ENCODE peak calls at places on chromosomes 3 and 15, in six cellular contexts. Q is neuronal stem cell, E is H1, U is trophoblast cell, T is mesendoderm, A is IMR-90. I is an unnamed sample.

GRCh38 chr3:42979044-42979962 is at the start of gene GASK1A:
- DNase-seq in Q (peak), E (peak), U (peak), T (peak), A (no peak), I (no peak)

GRCh38 chr15:71747128-71748083 is 62.9 kb upstream of the NR2E3 start:
- DNase-seq in Q (no peak), E (no peak), U (peak), T (no peak), A (peak), I (peak)

GRCh38 chr15:82919231-82919886 is 33.2 kb downstream of the HOMER2 start:
- DNase-seq in Q (no peak), E (no peak), U (no peak), T (no peak), A (no peak), I (no peak)

GRCh38 chr3:129449279-129450115 is 9.5 kb downstream of the IFT122 start:
- DNase-seq in Q (no peak), E (no peak), U (peak), T (peak), A (no peak), I (no peak)

GRCh38 chr3:150251187-150251592 is 156.9 kb upstream of the TSC22D2 start:
- DNase-seq in Q (no peak), E (no peak), U (no peak), T (no peak), A (no peak), I (peak)

GRCh38 chr3:101195951-101196713 is 124.2 kb downstream of the IMPG2 start:
- DNase-seq in Q (peak), E (no peak), U (peak), T (peak), A (peak), I (peak)

GRCh38 chr3:181862502-181862901 is 150.8 kb downstream of the SOX2 start:
- DNase-seq in Q (no peak), E (no peak), U (no peak), T (no peak), A (no peak), I (no peak)

GRCh38 chr3:94304953-94305352 is 242.1 kb downstream of the NSUN3 start:
- DNase-seq in Q (no peak), E (no peak), U (no peak), T (no peak), A (no peak), I (no peak)

GRCh38 chr3:41162981-41163380 is 36.3 kb upstream of the CTNNB1 start:
- DNase-seq in Q (no peak), E (no peak), U (no peak), T (no peak), A (no peak), I (no peak)

GRCh38 chr3:23865595-23866396 is 51.0 kb downstream of the NKIRAS1 start:
- DNase-seq in Q (peak), E (no peak), U (no peak), T (peak), A (peak), I (peak)

GRCh38 chr3:149575213-149575961 is 82.4 kb downstream of the WWTR1 start:
- DNase-seq in Q (no peak), E (no peak), U (no peak), T (peak), A (peak), I (peak)

GRCh38 chr3:64924961-64925360 is 237.2 kb upstream of the ADAMTS9 start:
- DNase-seq in Q (no peak), E (no peak), U (peak), T (no peak), A (no peak), I (no peak)

GRCh38 chr3:42213417-42213816 is 52.6 kb downstream of the CCK start:
- DNase-seq in Q (no peak), E (no peak), U (no peak), T (no peak), A (no peak), I (no peak)

GRCh38 chr15:62506217-62506805 is 341.2 kb upstream of the C2CD4B start:
- DNase-seq in Q (no peak), E (no peak), U (peak), T (peak), A (peak), I (peak)

GRCh38 chr3:87627316-87627715 is 350.9 kb upstream of the POU1F1 start:
- DNase-seq in Q (no peak), E (no peak), U (no peak), T (no peak), A (no peak), I (no peak)

GRCh38 chr15:59501531-59502113 is 63.6 kb downstream of the FAM81A start:
- DNase-seq in Q (peak), E (peak), U (peak), T (peak), A (peak), I (peak)

GRCh38 chr15:100348578-100348977 is 6.8 kb upstream of the ADAMTS17 start:
- DNase-seq in Q (no peak), E (no peak), U (peak), T (peak), A (no peak), I (no peak)

GRCh38 chr15:35499723-35500122 is 46.2 kb downstream of the DPH6 start:
- DNase-seq in Q (no peak), E (no peak), U (no peak), T (no peak), A (no peak), I (no peak)

GRCh38 chr15:88378259-88378658 is 88.9 kb downstream of the MRPL46 start:
- DNase-seq in Q (no peak), E (no peak), U (peak), T (no peak), A (peak), I (no peak)

GRCh38 chr15:88376574-88377174 is 90.5 kb downstream of the MRPL46 start:
- DNase-seq in Q (no peak), E (no peak), U (peak), T (no peak), A (peak), I (no peak)

GRCh38 chr15:88377509-88377908 is 89.7 kb downstream of the MRPL46 start:
- DNase-seq in Q (no peak), E (no peak), U (no peak), T (no peak), A (no peak), I (no peak)

DNA sequence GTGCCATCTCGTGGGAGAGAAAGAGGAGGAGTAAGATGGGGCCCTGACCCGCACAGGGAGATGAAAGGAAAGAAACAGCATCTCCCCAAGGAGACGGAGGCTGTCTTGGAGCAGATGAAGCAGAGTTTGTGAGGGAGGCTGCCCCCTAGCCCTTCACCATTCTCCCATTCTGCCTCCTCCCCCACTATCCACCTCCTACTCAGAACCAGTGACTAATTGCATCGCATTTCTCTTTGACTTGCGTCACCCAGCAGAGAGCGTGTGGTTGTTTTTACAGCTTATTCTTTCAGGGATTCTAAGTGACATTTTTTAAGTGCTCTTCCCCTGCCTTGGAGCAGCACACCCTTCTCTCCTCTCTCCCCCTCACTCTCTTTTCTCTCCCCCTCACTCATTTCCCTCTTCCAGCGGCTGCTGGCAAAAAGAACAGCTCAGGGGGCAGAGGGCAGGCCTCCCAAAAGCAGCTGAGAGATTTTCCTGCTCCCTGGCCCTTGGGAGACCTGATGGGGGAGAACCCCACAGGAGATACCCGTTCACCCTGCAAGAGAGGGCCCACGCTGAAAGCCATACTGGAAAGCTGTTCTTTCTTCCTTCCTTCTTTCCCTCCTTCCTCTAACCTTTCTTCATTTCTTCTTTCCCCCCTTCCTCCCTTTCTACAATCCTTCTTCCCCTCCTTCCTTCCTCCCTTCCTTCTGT is 91.8 kb downstream of the MRPL46 start:
- DNase-seq in Q (peak), E (peak), U (peak), T (peak), A (peak), I (no peak)
- H3K4me3 ChIP-seq in Q (no peak), E (no peak), U (no peak), T (no peak), A (no peak), I (peak)

GRCh38 chr3:171878441-171879225 is 35.5 kb downstream of the TMEM212 start:
- DNase-seq in Q (no peak), E (no peak), U (peak), T (peak), A (peak), I (peak)

GRCh38 chr3:171874251-171874679 is 31.1 kb downstream of the TMEM212 start:
- DNase-seq in Q (no peak), E (no peak), U (peak), T (peak), A (peak), I (peak)

GRCh38 chr3:171874879-171875278 is 31.7 kb downstream of the TMEM212 start:
- DNase-seq in Q (no peak), E (no peak), U (peak), T (no peak), A (no peak), I (peak)

GRCh38 chr3:171875923-171876412 is 32.8 kb downstream of the TMEM212 start:
- DNase-seq in Q (no peak), E (no peak), U (peak), T (no peak), A (peak), I (peak)

GRCh38 chr3:171876651-171877272 is 33.6 kb downstream of the TMEM212 start:
- DNase-seq in Q (no peak), E (no peak), U (peak), T (no peak), A (peak), I (peak)
- H3K9ac ChIP-seq in Q (no peak), E (no peak), U (no peak), T (no peak), A (no peak), I (peak)

GRCh38 chr15:52309154-52309548 is 13.5 kb upstream of the MYO5C start:
- DNase-seq in Q (no peak), E (no peak), U (no peak), T (no peak), A (no peak), I (no peak)
- H4K8ac ChIP-seq in Q (no peak), E (no peak), U (no peak), T (no peak), A (no peak), I (no peak)

GRCh38 chr3:52891615-52892081 is 5.7 kb downstream of the STIMATE start:
- DNase-seq in Q (no peak), E (no peak), U (peak), T (no peak), A (peak), I (no peak)
- H3K4me3 ChIP-seq in Q (no peak), E (no peak), U (no peak), T (no peak), A (no peak), I (no peak)

GRCh38 chr15:31390029-31390428 is 63.4 kb downstream of the KLF13 start:
- DNase-seq in Q (no peak), E (no peak), U (no peak), T (no peak), A (no peak), I (no peak)

GRCh38 chr15:31390777-31391486 is 64.3 kb downstream of the KLF13 start:
- DNase-seq in Q (no peak), E (no peak), U (no peak), T (peak), A (no peak), I (no peak)

GRCh38 chr15:31391687-31392671 is 65.3 kb downstream of the KLF13 start:
- DNase-seq in Q (peak), E (peak), U (peak), T (peak), A (peak), I (peak)

GRCh38 chr15:31393441-31394091 is 66.9 kb downstream of the KLF13 start:
- DNase-seq in Q (no peak), E (no peak), U (no peak), T (no peak), A (no peak), I (no peak)

DNA sequence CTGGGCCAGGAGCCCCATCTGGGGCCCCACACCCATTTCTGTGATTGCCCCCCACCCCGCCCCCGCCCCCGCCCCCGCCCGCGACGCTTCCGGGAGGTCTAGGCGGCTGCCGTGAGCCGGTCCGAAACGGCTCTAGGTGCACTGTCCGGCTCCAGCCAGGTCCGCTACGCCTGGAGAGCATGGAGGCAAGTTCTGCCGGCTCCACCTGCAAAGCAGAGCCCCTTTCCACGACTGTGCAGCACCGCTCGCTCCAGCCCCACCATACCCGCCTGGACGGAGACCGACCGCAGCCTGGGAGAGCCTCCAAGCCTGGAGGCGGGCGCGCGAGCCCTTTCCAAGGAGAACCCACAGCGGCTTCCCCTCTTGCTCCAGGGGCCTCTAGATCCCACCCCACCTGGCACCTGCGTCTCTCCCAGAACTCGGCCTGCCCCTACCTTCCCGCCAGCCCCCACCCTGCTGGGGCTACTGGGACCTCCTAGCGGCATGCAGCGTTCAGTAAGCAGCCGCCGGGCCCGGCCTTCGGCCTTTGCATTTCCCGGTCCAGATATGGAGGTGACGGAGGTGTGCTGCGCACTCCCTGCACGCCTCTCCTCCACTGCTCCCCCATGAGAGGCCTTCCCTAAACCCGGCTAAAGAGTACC is 66.2 kb downstream of the KLF13 start:
- DNase-seq in Q (no peak), E (peak), U (peak), T (peak), A (no peak), I (peak)
- H3K9ac ChIP-seq in Q (no peak), E (peak), U (peak), T (peak), A (no peak), I (peak)

GRCh38 chr3:183613366-183614293 is 21.8 kb upstream of the KLHL24 start:
- DNase-seq in Q (no peak), E (no peak), U (peak), T (no peak), A (no peak), I (no peak)
- H4K8ac ChIP-seq in Q (no peak), E (no peak), U (no peak), T (no peak), A (no peak), I (no peak)

I was measured in mesenchymal stem cell.